ENCODE peak calls at places on chromosomes 6 and 20, in five cellular contexts. One of them, this sample, is unnamed. For H3K9me3, the result is how much of the 10 kb centered on the place peaks cover.

GRCh38 chr6:125142614-125143013 is 11.0 kb upstream of the TPD52L1 start:
- DNase-seq in lung: no peak
- DNase-seq in CD8-positive, alpha-beta T cell: no peak
- DNase-seq in heart right ventricle: no peak
- DNase-seq in cardiac muscle cell: no peak
- DNase-seq in this sample: no peak

GRCh38 chr20:15316556-15316955 is 979.1 kb upstream of the FLRT3 start:
- DNase-seq in lung: no peak
- DNase-seq in CD8-positive, alpha-beta T cell: no peak
- DNase-seq in cardiac muscle cell: no peak
- DNase-seq in heart right ventricle: no peak
- DNase-seq in this sample: no peak

GRCh38 chr6:13808806-13809205 is 5.6 kb downstream of the MCUR1 start:
- DNase-seq in cardiac muscle cell: no peak
- DNase-seq in lung: no peak
- DNase-seq in CD8-positive, alpha-beta T cell: no peak
- DNase-seq in heart right ventricle: no peak
- DNase-seq in this sample: no peak

GRCh38 chr6:4612636-4613171 is 163.5 kb upstream of the CDYL start:
- DNase-seq in heart right ventricle: peak
- DNase-seq in lung: no peak
- DNase-seq in CD8-positive, alpha-beta T cell: no peak
- DNase-seq in cardiac muscle cell: peak
- DNase-seq in this sample: peak

GRCh38 chr6:53611342-53611741 is 54.2 kb downstream of the KLHL31 start:
- DNase-seq in heart right ventricle: no peak
- DNase-seq in cardiac muscle cell: no peak
- DNase-seq in CD8-positive, alpha-beta T cell: no peak
- DNase-seq in lung: peak
- DNase-seq in this sample: no peak

GRCh38 chr20:41483553-41483930 is 116.9 kb upstream of the EMILIN3 start:
- DNase-seq in lung: no peak
- DNase-seq in heart right ventricle: no peak
- DNase-seq in cardiac muscle cell: no peak
- DNase-seq in CD8-positive, alpha-beta T cell: no peak
- DNase-seq in this sample: no peak

GRCh38 chr6:10779076-10779475 is 31.5 kb downstream of the TMEM14B start:
- DNase-seq in lung: no peak
- DNase-seq in cardiac muscle cell: no peak
- DNase-seq in heart right ventricle: no peak
- DNase-seq in CD8-positive, alpha-beta T cell: no peak
- DNase-seq in this sample: no peak

GRCh38 chr20:59210186-59210585 is 46.6 kb downstream of the ZNF831 start:
- DNase-seq in lung: no peak
- DNase-seq in CD8-positive, alpha-beta T cell: no peak
- DNase-seq in cardiac muscle cell: no peak
- DNase-seq in heart right ventricle: no peak
- DNase-seq in this sample: no peak

GRCh38 chr6:37135835-37136694 is 33.9 kb upstream of the PIM1 start:
- DNase-seq in heart right ventricle: no peak
- DNase-seq in lung: no peak
- DNase-seq in cardiac muscle cell: peak
- DNase-seq in CD8-positive, alpha-beta T cell: no peak
- DNase-seq in this sample: no peak

GRCh38 chr6:158026054-158026900 is 44.6 kb downstream of the SYNJ2 start:
- DNase-seq in heart right ventricle: peak
- DNase-seq in CD8-positive, alpha-beta T cell: peak
- DNase-seq in cardiac muscle cell: peak
- DNase-seq in lung: peak
- DNase-seq in this sample: peak

GRCh38 chr6:111588366-111588765 is 17.3 kb downstream of the TRAF3IP2 start:
- DNase-seq in lung: no peak
- DNase-seq in cardiac muscle cell: no peak
- DNase-seq in heart right ventricle: no peak
- DNase-seq in CD8-positive, alpha-beta T cell: no peak
- DNase-seq in this sample: no peak

GRCh38 chr6:132763269-132763668 is 5.6 kb upstream of the VNN2 start:
- DNase-seq in cardiac muscle cell: peak
- DNase-seq in CD8-positive, alpha-beta T cell: peak
- DNase-seq in heart right ventricle: no peak
- DNase-seq in lung: no peak
- DNase-seq in this sample: no peak

GRCh38 chr20:32834972-32835371 is 15.2 kb downstream of the MAPRE1 start:
- DNase-seq in cardiac muscle cell: no peak
- DNase-seq in lung: no peak
- DNase-seq in CD8-positive, alpha-beta T cell: no peak
- DNase-seq in heart right ventricle: no peak
- DNase-seq in this sample: no peak

GRCh38 chr6:112337209-112337638 is 9.9 kb upstream of the RFPL4B start:
- DNase-seq in lung: peak
- DNase-seq in cardiac muscle cell: peak
- DNase-seq in heart right ventricle: peak
- DNase-seq in CD8-positive, alpha-beta T cell: no peak
- DNase-seq in this sample: peak

GRCh38 chr6:12661690-12662089 is 54.9 kb upstream of the PHACTR1 start:
- DNase-seq in heart right ventricle: no peak
- DNase-seq in cardiac muscle cell: no peak
- DNase-seq in lung: no peak
- DNase-seq in CD8-positive, alpha-beta T cell: no peak
- DNase-seq in this sample: no peak

GRCh38 chr6:150464966-150465365 is 96.2 kb downstream of the IYD start:
- DNase-seq in cardiac muscle cell: no peak
- DNase-seq in CD8-positive, alpha-beta T cell: no peak
- DNase-seq in lung: no peak
- DNase-seq in heart right ventricle: no peak
- DNase-seq in this sample: no peak

GRCh38 chr6:143545976-143546547 is 34.5 kb upstream of the FUCA2 start:
- DNase-seq in CD8-positive, alpha-beta T cell: no peak
- DNase-seq in lung: no peak
- DNase-seq in heart right ventricle: no peak
- DNase-seq in cardiac muscle cell: peak
- DNase-seq in this sample: no peak

GRCh38 chr20:62728028-62728780 is 19.6 kb downstream of the NTSR1 start:
- DNase-seq in heart right ventricle: no peak
- DNase-seq in lung: no peak
- DNase-seq in CD8-positive, alpha-beta T cell: no peak
- DNase-seq in cardiac muscle cell: no peak
- DNase-seq in this sample: no peak

GRCh38 chr6:170088349-170088951 is 202.4 kb downstream of the DLL1 start:
- DNase-seq in lung: no peak
- DNase-seq in CD8-positive, alpha-beta T cell: peak
- DNase-seq in cardiac muscle cell: no peak
- DNase-seq in heart right ventricle: no peak
- DNase-seq in this sample: peak

GRCh38 chr6:41191569-41191968 is 9.4 kb downstream of the TREML2 start:
- DNase-seq in heart right ventricle: peak
- DNase-seq in lung: no peak
- DNase-seq in cardiac muscle cell: peak
- DNase-seq in CD8-positive, alpha-beta T cell: no peak
- DNase-seq in this sample: no peak

GRCh38 chr6:38509713-38510112 is 130.0 kb downstream of the BTBD9 start:
- DNase-seq in cardiac muscle cell: peak
- DNase-seq in CD8-positive, alpha-beta T cell: no peak
- DNase-seq in lung: no peak
- DNase-seq in heart right ventricle: no peak
- DNase-seq in this sample: no peak

GRCh38 chr6:28771401-28772267 is 152.2 kb downstream of the TRIM27 start:
- DNase-seq in CD8-positive, alpha-beta T cell: no peak
- DNase-seq in lung: no peak
- DNase-seq in cardiac muscle cell: no peak
- DNase-seq in heart right ventricle: no peak
- DNase-seq in this sample: no peak
- TF ChIP-seq CTCF in CD8-positive, alpha-beta T cell: no peak
- TF ChIP-seq CTCF in lung: no peak
- TF ChIP-seq CTCF in cardiac muscle cell: no peak
- TF ChIP-seq CTCF in heart right ventricle: no peak
- TF ChIP-seq CTCF in this sample: no peak

GRCh38 chr6:168641455-168641854 is 200.5 kb downstream of the SMOC2 start:
- DNase-seq in cardiac muscle cell: peak
- DNase-seq in heart right ventricle: no peak
- DNase-seq in CD8-positive, alpha-beta T cell: no peak
- DNase-seq in lung: no peak
- DNase-seq in this sample: no peak
- H3K9me3 ChIP-seq in cardiac muscle cell: under half
- H3K9me3 ChIP-seq in heart right ventricle: under half
- H3K9me3 ChIP-seq in CD8-positive, alpha-beta T cell: under half
- H3K9me3 ChIP-seq in lung: under half
- H3K9me3 ChIP-seq in this sample: under half

DNA sequence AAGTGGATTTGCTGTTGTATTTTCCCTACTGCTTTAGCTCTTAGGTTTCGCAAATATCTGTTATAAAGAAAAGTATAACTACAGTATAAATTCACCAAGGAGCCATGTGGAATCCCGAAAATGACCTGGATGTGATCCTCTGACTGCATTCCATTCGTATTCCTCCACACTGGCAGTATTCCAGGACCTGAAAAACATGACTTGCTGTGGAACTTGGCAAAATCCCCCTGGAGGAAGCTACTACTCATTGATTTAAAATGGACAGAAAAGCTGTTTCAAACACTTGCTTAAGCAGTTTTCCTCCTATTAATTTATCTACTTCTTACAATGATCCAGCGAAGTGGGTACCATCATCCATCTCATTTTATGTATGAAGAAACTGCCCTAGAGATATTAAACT is 13.3 kb upstream of the ENPP5 start:
- DNase-seq in cardiac muscle cell: peak
- DNase-seq in heart right ventricle: no peak
- DNase-seq in CD8-positive, alpha-beta T cell: no peak
- DNase-seq in lung: no peak
- DNase-seq in this sample: no peak
- TF ChIP-seq CTCF in cardiac muscle cell: peak
- TF ChIP-seq CTCF in heart right ventricle: no peak
- TF ChIP-seq CTCF in CD8-positive, alpha-beta T cell: no peak
- TF ChIP-seq CTCF in lung: no peak
- TF ChIP-seq CTCF in this sample: no peak

GRCh38 chr6:152981989-152982767 is 663 bp downstream of the FBXO5 start:
- DNase-seq in CD8-positive, alpha-beta T cell: no peak
- DNase-seq in heart right ventricle: peak
- DNase-seq in lung: no peak
- DNase-seq in cardiac muscle cell: no peak
- DNase-seq in this sample: no peak

GRCh38 chr6:152979116-152979515 is 3.7 kb downstream of the FBXO5 start:
- DNase-seq in cardiac muscle cell: no peak
- DNase-seq in heart right ventricle: no peak
- DNase-seq in lung: no peak
- DNase-seq in CD8-positive, alpha-beta T cell: no peak
- DNase-seq in this sample: no peak

GRCh38 chr6:152982768-152983636 is at the start of gene FBXO5:
- DNase-seq in cardiac muscle cell: peak
- DNase-seq in lung: peak
- DNase-seq in CD8-positive, alpha-beta T cell: peak
- DNase-seq in heart right ventricle: peak
- DNase-seq in this sample: peak

GRCh38 chr6:152981219-152981618 is 1.6 kb downstream of the FBXO5 start:
- DNase-seq in heart right ventricle: no peak
- DNase-seq in lung: no peak
- DNase-seq in cardiac muscle cell: no peak
- DNase-seq in CD8-positive, alpha-beta T cell: no peak
- DNase-seq in this sample: no peak

GRCh38 chr6:152980656-152981055 is 2.2 kb downstream of the FBXO5 start:
- DNase-seq in CD8-positive, alpha-beta T cell: no peak
- DNase-seq in cardiac muscle cell: no peak
- DNase-seq in lung: no peak
- DNase-seq in heart right ventricle: no peak
- DNase-seq in this sample: no peak
- H3K9me3 ChIP-seq in CD8-positive, alpha-beta T cell: under half
- H3K9me3 ChIP-seq in cardiac muscle cell: under half
- H3K9me3 ChIP-seq in lung: under half
- H3K9me3 ChIP-seq in heart right ventricle: under half
- H3K9me3 ChIP-seq in this sample: under half

GRCh38 chr6:362924-363249 is 28.7 kb upstream of the IRF4 start:
- DNase-seq in CD8-positive, alpha-beta T cell: no peak
- DNase-seq in heart right ventricle: no peak
- DNase-seq in lung: no peak
- DNase-seq in cardiac muscle cell: no peak
- DNase-seq in this sample: no peak
- TF ChIP-seq CTCF in CD8-positive, alpha-beta T cell: no peak
- TF ChIP-seq CTCF in heart right ventricle: no peak
- TF ChIP-seq CTCF in lung: no peak
- TF ChIP-seq CTCF in cardiac muscle cell: no peak
- TF ChIP-seq CTCF in this sample: no peak